ENCODE peak calls at places on chromosome 22, in ten cellular contexts. T is upper lobe of left lung, R is right lobe of liver, O is lower lobe of right lung, H is transverse colon, F is Peyer's patch, Z is psoas muscle, I is A549, P is breast epithelium, Q is H1. B is an unnamed sample.

GRCh38 chr22:49462795-49463194 is 364.9 kb downstream of the BRD1 start:
- DNase-seq in T (peak; percentile 78), R (no peak), O (no peak), H (no peak), F (peak; percentile 40), Z (no peak), I (no peak), P (no peak), Q (no peak), B (no peak)

GRCh38 chr22:27919943-27920755 is 1.1 kb upstream of the PITPNB start:
- DNase-seq in T (no peak), R (no peak), O (no peak), H (no peak), F (peak; percentile 50), Z (peak; percentile 21), I (peak; percentile 59), P (no peak), Q (no peak), B (no peak)

GRCh38 chr22:48651036-48651890 is 1176.4 kb downstream of the BRD1 start:
- DNase-seq in T (peak; percentile 59), R (no peak), O (no peak), H (no peak), F (no peak), Z (no peak), I (no peak), P (no peak), Q (no peak), B (no peak)

GRCh38 chr22:29914165-29914564 is 31.2 kb downstream of the MTMR3 start:
- DNase-seq in T (no peak), R (no peak), O (no peak), H (no peak), F (no peak), Z (no peak), I (no peak), P (no peak), Q (no peak), B (no peak)

GRCh38 chr22:31912402-31912733 is 32.0 kb upstream of the YWHAH start:
- DNase-seq in T (no peak), R (no peak), O (no peak), H (no peak), F (no peak), Z (no peak), I (no peak), P (no peak), Q (no peak), B (no peak)

GRCh38 chr22:20966883-20967696 is at the start of gene AIFM3:
- DNase-seq in T (peak; percentile 84), R (no peak), O (no peak), H (no peak), F (no peak), Z (no peak), I (no peak), P (no peak), Q (no peak), B (no peak)

GRCh38 chr22:30609260-30610185 is 2.5 kb downstream of the TCN2 start:
- DNase-seq in T (no peak), R (no peak), O (no peak), H (peak; percentile 82), F (peak; percentile 86), Z (peak; percentile 33), I (peak; percentile 59), P (no peak), Q (no peak), B (peak; percentile 64)

GRCh38 chr22:32823024-32823730 is 21.7 kb downstream of the TIMP3 start:
- DNase-seq in T (no peak), R (no peak), O (no peak), H (peak; percentile 45), F (peak; percentile 65), Z (no peak), I (peak; percentile 64), P (no peak), Q (peak; percentile 70), B (peak; percentile 66)

GRCh38 chr22:32847067-32847491 is 45.6 kb downstream of the TIMP3 start:
- DNase-seq in T (no peak), R (no peak), O (no peak), H (no peak), F (no peak), Z (no peak), I (no peak), P (peak; percentile 92), Q (no peak), B (no peak)

GRCh38 chr22:38843716-38844660 is at the start of gene NPTXR:
- DNase-seq in T (peak; percentile 93), R (no peak), O (peak; percentile 65), H (peak; percentile 36), F (peak; percentile 57), Z (peak; percentile 58), I (peak; percentile 40), P (no peak), Q (peak; percentile 71), B (peak; percentile 38)

GRCh38 chr22:32473388-32473952 is 1.1 kb upstream of the FBXO7 start:
- DNase-seq in T (no peak), R (peak; percentile 56), O (no peak), H (peak; percentile 30), F (peak; percentile 54), Z (no peak), I (peak; percentile 63), P (no peak), Q (peak; percentile 56), B (peak; percentile 35)

GRCh38 chr22:33274214-33274828 is 216.1 kb upstream of the SYN3 start:
- DNase-seq in T (no peak), R (no peak), O (no peak), H (peak; percentile 24), F (peak; percentile 73), Z (no peak), I (peak; percentile 22), P (no peak), Q (peak; percentile 83), B (peak; percentile 36)

GRCh38 chr22:42945736-42946135 is 69.2 kb downstream of the PACSIN2 start:
- DNase-seq in T (no peak), R (no peak), O (no peak), H (no peak), F (peak; percentile 33), Z (no peak), I (no peak), P (peak; percentile 45), Q (no peak), B (no peak)

GRCh38 chr22:19559324-19559811 is 35.2 kb upstream of the CLDN5 start:
- DNase-seq in T (no peak), R (no peak), O (no peak), H (no peak), F (peak; percentile 40), Z (no peak), I (no peak), P (no peak), Q (no peak), B (no peak)

GRCh38 chr22:40401532-40401931 is 31.1 kb downstream of the SGSM3 start:
- DNase-seq in T (no peak), R (no peak), O (peak; percentile 27), H (no peak), F (peak; percentile 56), Z (no peak), I (no peak), P (no peak), Q (no peak), B (peak; percentile 57)

GRCh38 chr22:40397436-40397835 is 27.0 kb downstream of the SGSM3 start:
- DNase-seq in T (no peak), R (no peak), O (peak; percentile 13), H (no peak), F (no peak), Z (no peak), I (no peak), P (no peak), Q (peak; percentile 52), B (no peak)

GRCh38 chr22:40401981-40402406 is 31.6 kb downstream of the SGSM3 start:
- DNase-seq in T (no peak), R (no peak), O (no peak), H (no peak), F (no peak), Z (no peak), I (no peak), P (no peak), Q (no peak), B (no peak)

GRCh38 chr22:40400173-40400572 is 29.8 kb downstream of the SGSM3 start:
- DNase-seq in T (no peak), R (peak; percentile 63), O (peak; percentile 84), H (peak; percentile 42), F (peak; percentile 88), Z (no peak), I (no peak), P (peak; percentile 55), Q (no peak), B (no peak)

GRCh38 chr22:40399661-40400060 is 29.3 kb downstream of the SGSM3 start:
- DNase-seq in T (no peak), R (no peak), O (peak; percentile 20), H (no peak), F (peak; percentile 43), Z (no peak), I (no peak), P (no peak), Q (no peak), B (no peak)
- H3K4me3 ChIP-seq in T (no peak overlapping the region), R (no peak overlapping the region), O (no peak overlapping the region), H (no peak overlapping the region), F (no peak overlapping the region), Z (no peak overlapping the region), I (no peak overlapping the region), P (no peak overlapping the region), Q (no peak overlapping the region), B (no peak overlapping the region)

DNA sequence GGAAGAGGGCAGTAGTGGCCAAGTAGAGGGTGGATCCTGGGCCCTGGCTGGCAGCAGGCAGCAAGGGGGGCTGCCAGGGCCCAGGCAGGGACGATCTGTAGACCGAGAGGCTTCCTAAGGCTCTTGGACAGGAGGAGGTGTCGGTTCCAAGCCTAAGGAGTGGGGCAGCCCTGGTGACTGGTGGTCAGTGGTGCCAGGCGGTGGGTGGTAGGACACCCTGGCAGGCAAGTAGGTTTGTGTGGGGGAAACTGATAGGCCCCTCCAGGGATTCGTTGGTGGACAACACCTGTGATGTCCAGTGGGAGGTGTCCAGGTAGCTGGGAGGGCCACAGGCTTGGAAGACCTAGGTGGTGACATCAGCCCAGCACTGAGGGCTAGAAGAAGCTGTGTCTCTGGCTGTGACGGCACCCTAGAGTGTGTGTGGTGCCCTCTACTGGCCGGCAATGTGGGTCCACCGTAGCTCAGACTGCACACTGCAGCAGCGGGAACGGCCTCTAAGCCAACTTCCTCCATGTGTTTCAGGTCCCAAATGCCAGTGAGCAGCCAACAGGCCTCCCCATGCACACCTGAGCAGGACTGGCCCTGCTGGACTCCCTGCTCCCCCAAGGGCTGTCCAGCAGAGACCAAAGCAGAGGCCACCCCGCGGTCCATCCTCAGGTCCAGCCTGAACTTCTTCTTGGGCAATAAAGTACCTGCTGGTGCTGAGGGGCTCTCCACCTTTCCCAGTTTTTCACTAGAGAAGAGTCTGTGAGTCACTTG is 9.4 kb upstream of the SAMM50 start:
- DNase-seq in T (peak; percentile 47), R (peak; percentile 73), O (peak; percentile 74), H (peak; percentile 70), F (peak; percentile 84), Z (peak; percentile 60), I (peak; percentile 69), P (no peak), Q (peak; percentile 83), B (no peak)
- TF ChIP-seq CTCF in T (peak; percentile 63), R (peak; percentile 65), O (peak; percentile 64), H (peak; percentile 57), F (no peak), Z (peak; percentile 48), I (peak; percentile 59), P (peak; percentile 25), Q (peak; percentile 97), B (peak; percentile 47)

GRCh38 chr22:25709758-25710157 is 32.2 kb upstream of the MYO18B start:
- DNase-seq in T (no peak), R (no peak), O (no peak), H (no peak), F (no peak), Z (no peak), I (no peak), P (no peak), Q (no peak), B (no peak)
- H3K9me3 ChIP-seq in T (no peaks in the 10 kb centered on the region), R (no peaks in the 10 kb centered on the region), O (no peaks in the 10 kb centered on the region), H (no peaks in the 10 kb centered on the region), F (no peaks in the 10 kb centered on the region), Z (no peaks in the 10 kb centered on the region), I (no peaks in the 10 kb centered on the region), P (no peaks in the 10 kb centered on the region), Q (no peaks in the 10 kb centered on the region), B (no peaks in the 10 kb centered on the region)

GRCh38 chr22:45972868-45973212 is 4.1 kb downstream of the WNT7B start:
- DNase-seq in T (no peak), R (no peak), O (no peak), H (no peak), F (no peak), Z (no peak), I (no peak), P (no peak), Q (no peak), B (no peak)
- H3K4me3 ChIP-seq in T (no peak overlapping the region), R (no peak overlapping the region), O (no peak overlapping the region), H (no peak overlapping the region), F (no peak overlapping the region), Z (no peak overlapping the region), I (no peak overlapping the region), P (no peak overlapping the region), Q (peak overlapping the region; percentile 46), B (no peak overlapping the region)